ENCODE peak calls at places on chromosomes 12 and 14, in four cellular contexts. C is WTC11, A is GM12878, F is K562. Y is an unnamed sample.
A peak's percentile ranks its signal among the peaks of the same experiment; 100 is the strongest.

GRCh38 chr14:89270439-89271227 is 146.4 kb downstream of the FOXN3 start:
- DNase-seq in C (no peak), A (peak; percentile 30), F (no peak), Y (no peak)

GRCh38 chr12:52870361-52871290 is 21.8 kb upstream of the KRT78 start:
- DNase-seq in C (peak; percentile 90), A (no peak), F (peak; percentile 89), Y (peak; percentile 45)

GRCh38 chr14:105529506-105530445 is 3.4 kb downstream of the TMEM121 start:
- DNase-seq in C (no peak), A (no peak), F (peak; percentile 49), Y (peak; percentile 50)

GRCh38 chr14:24680516-24680915 is 46.5 kb upstream of the GZMB start:
- DNase-seq in C (no peak), A (no peak), F (no peak), Y (no peak)

GRCh38 chr14:81303258-81303935 is 82.6 kb upstream of the GTF2A1 start:
- DNase-seq in C (no peak), A (peak; percentile 41), F (peak; percentile 63), Y (peak; percentile 98)

GRCh38 chr12:115763982-115764621 is 513.4 kb downstream of the MED13L start:
- DNase-seq in C (no peak), A (no peak), F (peak; percentile 16), Y (peak; percentile 59)

GRCh38 chr14:97177016-97177415 is 379.8 kb downstream of the VRK1 start:
- DNase-seq in C (no peak), A (no peak), F (no peak), Y (peak; percentile 18)

GRCh38 chr12:51836833-51837184 is 11.7 kb downstream of the FIGNL2 start:
- DNase-seq in C (no peak), A (no peak), F (no peak), Y (no peak)

GRCh38 chr12:116701432-116701831 is 36.4 kb downstream of the SPRING1 start:
- DNase-seq in C (no peak), A (no peak), F (no peak), Y (no peak)

GRCh38 chr12:104219908-104220404 is 4.4 kb downstream of the TXNRD1 start:
- DNase-seq in C (no peak), A (no peak), F (peak; percentile 27), Y (peak; percentile 69)

GRCh38 chr12:45200497-45201043 is 15.3 kb upstream of the ANO6 start:
- DNase-seq in C (no peak), A (no peak), F (no peak), Y (peak; percentile 48)

GRCh38 chr14:100290607-100291304 is 15.5 kb downstream of the SLC25A29 start:
- DNase-seq in C (peak; percentile 5), A (no peak), F (no peak), Y (peak; percentile 86)

GRCh38 chr14:77988096-77988870 is 181.9 kb upstream of the NRXN3 start:
- DNase-seq in C (no peak), A (no peak), F (no peak), Y (no peak)

GRCh38 chr12:45547132-45547531 is 182.4 kb upstream of the ARID2 start:
- DNase-seq in C (no peak), A (no peak), F (no peak), Y (no peak)

GRCh38 chr14:99601301-99601945 is 2.6 kb downstream of the CCDC85C start:
- DNase-seq in C (no peak), A (no peak), F (no peak), Y (peak; percentile 49)

GRCh38 chr12:32148372-32148771 is 41.7 kb downstream of the BICD1 start:
- DNase-seq in C (no peak), A (no peak), F (no peak), Y (no peak)

GRCh38 chr12:128323526-128323925 is 56.6 kb downstream of the TMEM132C start:
- DNase-seq in C (no peak), A (no peak), F (no peak), Y (no peak)

GRCh38 chr14:87108726-87109125 is 884.3 kb downstream of the GALC start:
- DNase-seq in C (no peak), A (no peak), F (no peak), Y (no peak)

GRCh38 chr12:132472386-132472785 is 17.6 kb upstream of the FBRSL1 start:
- DNase-seq in C (no peak), A (no peak), F (no peak), Y (no peak)

DNA sequence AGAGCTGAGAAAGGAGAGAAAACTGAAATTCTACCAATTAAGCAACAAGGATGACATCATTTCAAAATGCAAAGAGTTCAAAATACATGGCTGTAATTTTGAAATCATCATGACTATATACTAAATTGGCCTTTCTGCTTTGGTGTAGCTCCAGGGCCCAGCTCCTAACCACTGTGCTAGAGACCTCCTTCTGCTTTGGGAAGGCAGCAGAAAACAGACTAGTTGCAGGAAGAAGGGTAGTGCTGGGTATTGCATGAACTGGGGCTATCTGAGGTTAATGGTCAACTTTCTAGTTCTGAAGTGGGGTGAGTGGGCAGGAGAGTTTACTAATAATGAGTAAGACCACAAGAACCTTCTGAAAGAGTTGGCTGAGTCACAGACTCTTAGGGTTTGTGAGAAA is 66.2 kb downstream of the PTGER2 start:
- DNase-seq in C (no peak), A (peak; percentile 25), F (no peak), Y (no peak)
- TF ChIP-seq ESRRA in C (no peak), A (no peak), F (no peak), Y (no peak)

DNA sequence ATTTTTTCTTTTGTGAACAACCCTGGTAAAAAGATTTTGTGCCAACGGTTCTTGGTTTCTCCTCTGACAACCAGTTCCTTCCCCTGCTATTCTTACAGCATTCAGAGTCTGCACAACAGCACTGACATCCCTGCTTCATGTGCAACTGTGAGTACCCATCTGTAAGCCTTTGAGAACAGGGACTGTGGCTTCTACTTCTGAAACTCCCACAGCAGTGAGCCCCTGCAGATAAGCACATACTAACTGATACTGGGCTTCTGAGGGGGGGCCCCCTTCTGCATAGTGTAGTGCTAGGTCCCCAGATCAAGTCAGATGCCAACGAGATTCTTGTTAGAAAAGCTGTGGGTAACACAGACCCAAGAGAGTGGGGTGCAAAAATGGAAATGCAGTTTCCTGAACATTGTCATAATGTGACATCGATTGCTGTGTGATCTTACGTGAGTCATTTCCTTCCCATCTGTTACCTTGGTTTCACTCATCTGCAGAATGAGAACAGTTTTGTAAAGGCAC is 11.1 kb upstream of the NINJ2 start:
- DNase-seq in C (no peak), A (peak; percentile 100), F (no peak), Y (no peak)
- TF ChIP-seq NR2C2 in C (no peak), A (no peak), F (no peak), Y (no peak)

GRCh38 chr14:93994919-93995682 is 2.0 kb upstream of the CCDC197 start:
- DNase-seq in C (peak; percentile 36), A (no peak), F (no peak), Y (no peak)
- TF ChIP-seq ESRRA in C (no peak), A (no peak), F (no peak), Y (no peak)

DNA sequence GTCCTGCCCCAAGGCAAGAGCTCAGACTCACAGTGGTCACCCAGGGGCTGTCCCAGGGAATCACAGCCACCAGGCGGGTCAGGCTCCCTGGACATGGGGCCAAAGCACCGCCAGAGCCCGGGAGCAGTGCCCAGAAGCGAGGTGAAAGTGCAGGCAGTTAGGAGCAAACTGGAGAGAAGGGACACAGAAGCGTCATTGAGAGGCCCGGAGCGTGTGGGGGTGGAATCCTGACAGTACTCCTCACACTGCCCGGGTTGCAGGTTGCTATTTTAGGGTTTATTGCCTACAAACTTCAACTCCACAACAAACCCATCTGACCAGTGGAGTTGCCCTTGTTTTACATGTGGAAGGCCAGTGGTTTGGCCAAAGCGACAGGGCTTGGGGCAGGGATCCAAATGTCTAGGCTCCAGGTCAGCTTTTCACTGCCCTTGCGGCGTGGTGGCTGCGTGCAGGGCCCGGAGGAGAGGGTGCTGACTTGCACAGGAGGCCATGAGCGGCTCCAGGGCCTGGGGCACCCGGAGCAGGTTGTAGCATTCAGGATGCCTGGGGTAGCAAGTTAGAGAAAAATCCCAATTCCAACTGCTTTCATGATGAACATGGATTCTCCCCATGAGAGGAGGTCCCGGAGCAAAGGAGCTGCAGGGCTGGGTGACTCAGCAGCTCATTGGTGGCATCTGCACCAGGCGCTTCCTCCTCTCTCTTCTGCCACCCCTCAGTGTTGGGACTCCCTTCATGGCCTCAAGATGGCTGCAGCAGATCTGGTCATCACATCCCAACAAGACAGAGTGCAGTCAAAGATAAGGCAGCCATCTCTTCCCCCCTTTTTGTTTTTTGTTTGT is 112.3 kb upstream of the NCOR2 start:
- DNase-seq in C (no peak), A (no peak), F (peak; percentile 40), Y (peak; percentile 51)
- TF ChIP-seq NR2C2 in C (no peak), A (no peak), F (no peak), Y (no peak)

DNA sequence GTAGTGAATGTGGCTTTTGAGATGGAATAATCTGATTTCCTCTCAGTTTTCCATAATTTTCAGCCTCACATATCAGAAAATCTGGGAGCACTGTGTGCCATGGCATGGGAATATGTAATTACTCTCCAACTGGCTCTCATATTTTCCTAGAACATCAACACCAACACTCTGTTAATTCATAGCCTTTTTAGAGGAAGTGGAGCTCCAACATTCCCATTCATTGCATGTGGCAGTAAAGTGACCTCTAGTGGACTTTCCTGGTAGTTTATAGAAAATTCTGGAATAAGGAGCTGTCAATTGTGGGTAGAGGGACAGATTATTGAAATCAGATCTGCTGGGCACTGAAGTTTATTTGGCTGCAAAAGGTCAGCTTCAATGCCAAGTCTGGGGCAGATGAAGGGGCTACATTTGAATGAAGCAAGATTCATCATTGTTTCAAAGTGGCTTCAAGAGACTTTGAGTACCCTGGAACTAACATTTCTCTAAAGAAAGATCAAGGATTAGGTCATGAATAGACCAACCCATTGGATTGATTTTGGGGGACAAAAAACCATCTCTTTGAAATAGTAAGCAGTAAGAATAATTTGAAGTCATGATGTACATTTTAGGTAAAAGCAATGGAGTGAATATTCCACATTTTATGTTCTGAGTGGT is 23.6 kb upstream of the USP44 start:
- DNase-seq in C (no peak), A (no peak), F (peak; percentile 22), Y (peak; percentile 31)
- TF ChIP-seq ESRRA in C (no peak), A (no peak), F (no peak), Y (no peak)

GRCh38 chr12:30982413-30982812 is 55.9 kb downstream of the TSPAN11 start:
- DNase-seq in C (no peak), A (no peak), F (no peak), Y (no peak)

GRCh38 chr12:30978639-30979038 is 52.1 kb downstream of the TSPAN11 start:
- DNase-seq in C (no peak), A (no peak), F (no peak), Y (no peak)

GRCh38 chr12:30979371-30980259 is 53.1 kb downstream of the TSPAN11 start:
- DNase-seq in C (no peak), A (no peak), F (no peak), Y (no peak)

GRCh38 chr12:30977537-30978349 is 51.2 kb downstream of the TSPAN11 start:
- DNase-seq in C (no peak), A (no peak), F (no peak), Y (no peak)

GRCh38 chr12:30980886-30981662 is 54.5 kb downstream of the TSPAN11 start:
- DNase-seq in C (no peak), A (no peak), F (no peak), Y (no peak)
- TF ChIP-seq NR2C2 in C (no peak), A (no peak), F (no peak), Y (no peak)

GRCh38 chr12:106192659-106193403 is 54.1 kb upstream of the NUAK1 start:
- DNase-seq in C (no peak), A (no peak), F (no peak), Y (no peak)
- TF ChIP-seq ESRRA in C (no peak), A (no peak), F (no peak), Y (no peak)

Y was measured in HepG2.